ENCODE peak calls at places on chromosomes 16 and 17, in six cellular contexts. One of them, this sample, is unnamed.

GRCh38 chr16:67055712-67056487 is 27.0 kb downstream of the CBFB start:
- DNase-seq in activated T-cell treated with anti-CD3 and anti-CD28 coated beads for 48 hours: no peak
- DNase-seq in DMS79: no peak
- DNase-seq in body of pancreas: no peak
- DNase-seq in ureter: no peak
- DNase-seq in fibroblast of pulmonary artery: peak
- DNase-seq in this sample: no peak

GRCh38 chr17:80261159-80261894 is 675 bp downstream of the RNF213 start:
- DNase-seq in activated T-cell treated with anti-CD3 and anti-CD28 coated beads for 48 hours: no peak
- DNase-seq in DMS79: no peak
- DNase-seq in ureter: peak
- DNase-seq in body of pancreas: peak
- DNase-seq in fibroblast of pulmonary artery: peak
- DNase-seq in this sample: no peak

GRCh38 chr17:17900615-17901520 is 64.1 kb upstream of the SREBF1 start:
- DNase-seq in ureter: peak
- DNase-seq in activated T-cell treated with anti-CD3 and anti-CD28 coated beads for 48 hours: no peak
- DNase-seq in DMS79: peak
- DNase-seq in body of pancreas: peak
- DNase-seq in fibroblast of pulmonary artery: peak
- DNase-seq in this sample: peak

GRCh38 chr16:12458591-12459400 is 344.9 kb downstream of the CPPED1 start:
- DNase-seq in body of pancreas: peak
- DNase-seq in activated T-cell treated with anti-CD3 and anti-CD28 coated beads for 48 hours: peak
- DNase-seq in ureter: no peak
- DNase-seq in DMS79: no peak
- DNase-seq in fibroblast of pulmonary artery: no peak
- DNase-seq in this sample: no peak

GRCh38 chr16:23064642-23065041 is 84.6 kb downstream of the USP31 start:
- DNase-seq in activated T-cell treated with anti-CD3 and anti-CD28 coated beads for 48 hours: no peak
- DNase-seq in fibroblast of pulmonary artery: peak
- DNase-seq in DMS79: no peak
- DNase-seq in body of pancreas: no peak
- DNase-seq in ureter: no peak
- DNase-seq in this sample: no peak

GRCh38 chr17:79574108-79574507 is 36.7 kb downstream of the RBFOX3 start:
- DNase-seq in activated T-cell treated with anti-CD3 and anti-CD28 coated beads for 48 hours: no peak
- DNase-seq in body of pancreas: no peak
- DNase-seq in fibroblast of pulmonary artery: no peak
- DNase-seq in DMS79: no peak
- DNase-seq in ureter: no peak
- DNase-seq in this sample: no peak

GRCh38 chr16:81616321-81617020 is 162.6 kb upstream of the PLCG2 start:
- DNase-seq in fibroblast of pulmonary artery: peak
- DNase-seq in body of pancreas: peak
- DNase-seq in activated T-cell treated with anti-CD3 and anti-CD28 coated beads for 48 hours: peak
- DNase-seq in DMS79: no peak
- DNase-seq in ureter: peak
- DNase-seq in this sample: no peak

GRCh38 chr17:60947100-60947499 is 269.4 kb downstream of the BCAS3 start:
- DNase-seq in ureter: no peak
- DNase-seq in activated T-cell treated with anti-CD3 and anti-CD28 coated beads for 48 hours: no peak
- DNase-seq in DMS79: no peak
- DNase-seq in body of pancreas: no peak
- DNase-seq in fibroblast of pulmonary artery: peak
- DNase-seq in this sample: no peak

GRCh38 chr16:77211880-77212735 is 12.9 kb downstream of the SYCE1L start:
- DNase-seq in DMS79: peak
- DNase-seq in body of pancreas: peak
- DNase-seq in ureter: no peak
- DNase-seq in activated T-cell treated with anti-CD3 and anti-CD28 coated beads for 48 hours: peak
- DNase-seq in fibroblast of pulmonary artery: peak
- DNase-seq in this sample: peak

GRCh38 chr16:88264641-88265285 is 118.0 kb upstream of the ZNF469 start:
- DNase-seq in DMS79: no peak
- DNase-seq in ureter: peak
- DNase-seq in fibroblast of pulmonary artery: peak
- DNase-seq in body of pancreas: peak
- DNase-seq in activated T-cell treated with anti-CD3 and anti-CD28 coated beads for 48 hours: peak
- DNase-seq in this sample: peak

GRCh38 chr17:74872313-74873035 is at the start of gene FDXR:
- DNase-seq in body of pancreas: no peak
- DNase-seq in ureter: no peak
- DNase-seq in activated T-cell treated with anti-CD3 and anti-CD28 coated beads for 48 hours: no peak
- DNase-seq in DMS79: no peak
- DNase-seq in fibroblast of pulmonary artery: no peak
- DNase-seq in this sample: no peak

GRCh38 chr17:15963670-15964110 is 18.8 kb downstream of the ADORA2B start:
- DNase-seq in body of pancreas: no peak
- DNase-seq in DMS79: no peak
- DNase-seq in ureter: no peak
- DNase-seq in activated T-cell treated with anti-CD3 and anti-CD28 coated beads for 48 hours: no peak
- DNase-seq in fibroblast of pulmonary artery: peak
- DNase-seq in this sample: no peak

GRCh38 chr16:87076950-87077749 is 240.0 kb downstream of the C16orf95 start:
- DNase-seq in body of pancreas: peak
- DNase-seq in fibroblast of pulmonary artery: peak
- DNase-seq in DMS79: no peak
- DNase-seq in ureter: no peak
- DNase-seq in activated T-cell treated with anti-CD3 and anti-CD28 coated beads for 48 hours: peak
- DNase-seq in this sample: no peak

GRCh38 chr17:64001763-64002529 is 3.8 kb downstream of the PRR29 start:
- DNase-seq in activated T-cell treated with anti-CD3 and anti-CD28 coated beads for 48 hours: no peak
- DNase-seq in DMS79: no peak
- DNase-seq in fibroblast of pulmonary artery: peak
- DNase-seq in ureter: peak
- DNase-seq in body of pancreas: no peak
- DNase-seq in this sample: peak

GRCh38 chr17:60170835-60171752 is 21.3 kb downstream of the CA4 start:
- DNase-seq in fibroblast of pulmonary artery: no peak
- DNase-seq in activated T-cell treated with anti-CD3 and anti-CD28 coated beads for 48 hours: no peak
- DNase-seq in body of pancreas: no peak
- DNase-seq in DMS79: no peak
- DNase-seq in ureter: no peak
- DNase-seq in this sample: no peak

GRCh38 chr17:58054641-58055040 is 28.6 kb upstream of the DYNLL2 start:
- DNase-seq in body of pancreas: no peak
- DNase-seq in fibroblast of pulmonary artery: no peak
- DNase-seq in ureter: no peak
- DNase-seq in DMS79: no peak
- DNase-seq in activated T-cell treated with anti-CD3 and anti-CD28 coated beads for 48 hours: no peak
- DNase-seq in this sample: no peak

GRCh38 chr17:34580685-34581445 is 1.5 kb downstream of the TMEM132E start:
- DNase-seq in body of pancreas: no peak
- DNase-seq in ureter: no peak
- DNase-seq in fibroblast of pulmonary artery: no peak
- DNase-seq in DMS79: peak
- DNase-seq in activated T-cell treated with anti-CD3 and anti-CD28 coated beads for 48 hours: no peak
- DNase-seq in this sample: no peak

GRCh38 chr16:52827456-52827855 is 225.2 kb downstream of the CHD9NB start:
- DNase-seq in activated T-cell treated with anti-CD3 and anti-CD28 coated beads for 48 hours: no peak
- DNase-seq in DMS79: no peak
- DNase-seq in body of pancreas: no peak
- DNase-seq in fibroblast of pulmonary artery: no peak
- DNase-seq in ureter: no peak
- DNase-seq in this sample: no peak

GRCh38 chr16:1691956-1692355 is 13.9 kb downstream of the JPT2 start:
- DNase-seq in body of pancreas: no peak
- DNase-seq in activated T-cell treated with anti-CD3 and anti-CD28 coated beads for 48 hours: no peak
- DNase-seq in DMS79: no peak
- DNase-seq in ureter: no peak
- DNase-seq in fibroblast of pulmonary artery: peak
- DNase-seq in this sample: no peak

GRCh38 chr17:7403043-7403901 is 625 bp downstream of the TMEM256 start:
- DNase-seq in body of pancreas: peak
- DNase-seq in fibroblast of pulmonary artery: no peak
- DNase-seq in ureter: peak
- DNase-seq in activated T-cell treated with anti-CD3 and anti-CD28 coated beads for 48 hours: no peak
- DNase-seq in DMS79: peak
- DNase-seq in this sample: peak

GRCh38 chr16:2473425-2473926 is 1.5 kb upstream of the TBC1D24 start:
- DNase-seq in activated T-cell treated with anti-CD3 and anti-CD28 coated beads for 48 hours: no peak
- DNase-seq in ureter: no peak
- DNase-seq in fibroblast of pulmonary artery: no peak
- DNase-seq in body of pancreas: no peak
- DNase-seq in DMS79: no peak
- DNase-seq in this sample: no peak

GRCh38 chr16:87326151-87326571 is 9.0 kb upstream of the C16orf95 start:
- DNase-seq in fibroblast of pulmonary artery: no peak
- DNase-seq in DMS79: no peak
- DNase-seq in ureter: no peak
- DNase-seq in body of pancreas: peak
- DNase-seq in activated T-cell treated with anti-CD3 and anti-CD28 coated beads for 48 hours: no peak
- DNase-seq in this sample: no peak

GRCh38 chr16:58032710-58033293 is 7.2 kb downstream of the MMP15 start:
- DNase-seq in activated T-cell treated with anti-CD3 and anti-CD28 coated beads for 48 hours: no peak
- DNase-seq in body of pancreas: peak
- DNase-seq in fibroblast of pulmonary artery: no peak
- DNase-seq in DMS79: no peak
- DNase-seq in ureter: no peak
- DNase-seq in this sample: no peak

GRCh38 chr16:83744521-83744981 is 63.2 kb upstream of the HSBP1 start:
- DNase-seq in body of pancreas: peak
- DNase-seq in DMS79: no peak
- DNase-seq in fibroblast of pulmonary artery: no peak
- DNase-seq in ureter: no peak
- DNase-seq in activated T-cell treated with anti-CD3 and anti-CD28 coated beads for 48 hours: no peak
- DNase-seq in this sample: peak

GRCh38 chr16:27515874-27516353 is 33.8 kb downstream of the GTF3C1 start:
- DNase-seq in DMS79: no peak
- DNase-seq in activated T-cell treated with anti-CD3 and anti-CD28 coated beads for 48 hours: peak
- DNase-seq in ureter: no peak
- DNase-seq in fibroblast of pulmonary artery: peak
- DNase-seq in body of pancreas: peak
- DNase-seq in this sample: no peak

This sample was measured in right atrium auricular region.